ENCODE peak calls at places on chromosomes 1 and 21, in five cellular contexts. B, M, V, S and T are unnamed samples. For H3K4me1, the result is how much of the 10 kb centered on the place peaks cover.

GRCh38 chr1:24714859-24715520 is 30.3 kb upstream of the CLIC4 start:
- DNase-seq in B (no peak), S (no peak), M (no peak), V (peak), T (no peak)

GRCh38 chr21:26148834-26149354 is 21.7 kb downstream of the APP start:
- DNase-seq in S (no peak), B (peak), M (no peak), V (peak), T (peak)

GRCh38 chr1:16204216-16204615 is 8.2 kb downstream of the ARHGEF19 start:
- DNase-seq in B (no peak), M (no peak), V (no peak), S (no peak), T (no peak)

GRCh38 chr1:16032388-16033100 is 10.7 kb downstream of the CLCNKA start:
- DNase-seq in M (peak), B (peak), S (peak), V (peak), T (peak)

GRCh38 chr1:108955881-108956280 is 7.4 kb downstream of the CLCC1 start:
- DNase-seq in S (no peak), M (no peak), B (no peak), V (no peak), T (no peak)

GRCh38 chr1:42928859-42929258 is 29.8 kb downstream of the SLC2A1 start:
- DNase-seq in M (no peak), S (no peak), B (no peak), V (no peak), T (no peak)

GRCh38 chr1:232726048-232726779 is 79.0 kb upstream of the MAP10 start:
- DNase-seq in B (no peak), V (peak), S (no peak), M (no peak), T (peak)

GRCh38 chr1:35768350-35769187 is 1.2 kb downstream of the CLSPN start:
- DNase-seq in S (no peak), V (no peak), B (peak), M (no peak), T (peak)

GRCh38 chr21:46385846-46386725 is 62.1 kb downstream of the PCNT start:
- DNase-seq in B (no peak), V (no peak), S (no peak), M (no peak), T (no peak)

GRCh38 chr1:110875216-110875731 is 2.3 kb downstream of the CD53 start:
- DNase-seq in S (no peak), B (no peak), V (no peak), M (no peak), T (no peak)

GRCh38 chr1:168266644-168267186 is 14.0 kb upstream of the TBX19 start:
- DNase-seq in S (no peak), V (no peak), B (no peak), M (no peak), T (no peak)

GRCh38 chr1:10975567-10976326 is 36.7 kb upstream of the TARDBP start:
- DNase-seq in V (peak), B (peak), S (no peak), M (no peak), T (peak)

GRCh38 chr21:43921979-43922945 is 57.2 kb downstream of the AGPAT3 start:
- DNase-seq in V (peak), M (no peak), S (no peak), B (peak), T (peak)

GRCh38 chr1:48033495-48034050 is 36.4 kb upstream of the TRABD2B start:
- DNase-seq in B (no peak), V (no peak), M (no peak), S (no peak), T (no peak)

GRCh38 chr1:171017431-171017830 is 73.3 kb upstream of the FMO3 start:
- DNase-seq in V (no peak), B (no peak), M (no peak), S (no peak), T (peak)

GRCh38 chr21:39024538-39024937 is 158.7 kb downstream of the PSMG1 start:
- DNase-seq in M (no peak), V (no peak), B (no peak), S (no peak), T (no peak)

GRCh38 chr1:112956503-112957132 is 622 bp upstream of the SLC16A1 start:
- DNase-seq in V (no peak), S (no peak), M (peak), B (peak), T (peak)

GRCh38 chr1:183164350-183164749 is 21.7 kb upstream of the LAMC2 start:
- DNase-seq in V (peak), M (peak), S (peak), B (peak), T (peak)

GRCh38 chr1:1924849-1925248 is 5.8 kb upstream of the TMEM52 start:
- DNase-seq in V (no peak), S (no peak), B (no peak), M (no peak), T (no peak)

GRCh38 chr1:225446298-225446941 is 18.6 kb upstream of the LBR start:
- DNase-seq in B (no peak), V (no peak), M (no peak), S (no peak), T (no peak)

GRCh38 chr1:57976218-57976617 is 552.4 kb upstream of the DAB1 start:
- DNase-seq in M (no peak), V (no peak), S (no peak), B (no peak), T (no peak)

GRCh38 chr1:95309031-95309459 is 75.0 kb downstream of the RWDD3 start:
- DNase-seq in M (no peak), B (peak), V (peak), S (peak), T (peak)

GRCh38 chr1:50964863-50965262 is 4.8 kb upstream of the FAF1 start:
- DNase-seq in S (no peak), M (no peak), B (no peak), V (no peak), T (no peak)

GRCh38 chr1:196660912-196661311 is 9.1 kb downstream of the CFH start:
- DNase-seq in B (peak), S (peak), M (no peak), V (peak), T (peak)

GRCh38 chr1:1307261-1307907 is 346 bp downstream of the ACAP3 start:
- DNase-seq in M (no peak), S (no peak), V (no peak), B (peak), T (no peak)

GRCh38 chr1:210360852-210361477 is 32.3 kb downstream of the HHAT start:
- DNase-seq in B (peak), M (no peak), S (peak), V (peak), T (peak)

GRCh38 chr1:95041491-95042165 is 31.1 kb downstream of the ALG14 start:
- DNase-seq in M (peak), B (peak), S (peak), V (peak), T (no peak)

GRCh38 chr1:12121212-12122000 is 45.4 kb upstream of the TNFRSF1B start:
- DNase-seq in M (peak), V (peak), S (no peak), B (peak), T (no peak)

GRCh38 chr21:45292399-45293213 is 4.9 kb upstream of the POFUT2 start:
- DNase-seq in B (peak), V (peak), M (peak), S (peak), T (peak)

GRCh38 chr1:63703661-63704060 is 70.2 kb upstream of the ROR1 start:
- DNase-seq in B (no peak), S (no peak), V (no peak), M (no peak), T (no peak)

GRCh38 chr1:11211925-11212587 is 22.9 kb downstream of the ANGPTL7 start:
- DNase-seq in S (no peak), B (no peak), M (no peak), V (no peak), T (no peak)

GRCh38 chr21:20258542-20258941 is 739.7 kb upstream of the NCAM2 start:
- DNase-seq in B (no peak), S (no peak), V (no peak), M (no peak), T (peak)

GRCh38 chr1:58687516-58687915 is 12.3 kb downstream of the MYSM1 start:
- DNase-seq in B (no peak), M (no peak), V (no peak), S (no peak), T (peak)

GRCh38 chr1:58290685-58291372 is 255.7 kb downstream of the OMA1 start:
- DNase-seq in B (peak), S (peak), M (no peak), V (peak), T (peak)

GRCh38 chr1:200665851-200666250 is 3.9 kb downstream of the DDX59 start:
- DNase-seq in V (no peak), S (no peak), M (no peak), B (no peak), T (peak)

GRCh38 chr1:87968259-87968955 is 639.7 kb downstream of the LMO4 start:
- DNase-seq in M (no peak), V (peak), B (peak), S (no peak), T (no peak)

GRCh38 chr1:222948079-222948478 is 133.2 kb downstream of the DISP1 start:
- DNase-seq in M (peak), S (no peak), B (no peak), V (peak), T (no peak)

GRCh38 chr1:8879348-8880067 is 1.0 kb upstream of the ENO1 start:
- DNase-seq in B (no peak), S (no peak), M (peak), V (no peak), T (peak)
- H3K4ac ChIP-seq in B (peak), S (no peak), M (peak), V (peak), T (peak)

GRCh38 chr1:27009601-27010197 is 3.0 kb downstream of the TENT5B start:
- DNase-seq in V (no peak), B (peak), M (peak), S (no peak), T (peak)
- H3K4me1 ChIP-seq in V (under half), B (half or more), M (half or more), S (under half), T (under half)

GRCh38 chr21:30942192-30942591 is 60.8 kb upstream of the KRTAP11-1 start:
- DNase-seq in M (no peak), S (no peak), B (no peak), V (no peak), T (peak)
- H3K4me3 ChIP-seq in M (no peak), S (no peak), B (no peak), V (no peak), T (no peak)

DNA sequence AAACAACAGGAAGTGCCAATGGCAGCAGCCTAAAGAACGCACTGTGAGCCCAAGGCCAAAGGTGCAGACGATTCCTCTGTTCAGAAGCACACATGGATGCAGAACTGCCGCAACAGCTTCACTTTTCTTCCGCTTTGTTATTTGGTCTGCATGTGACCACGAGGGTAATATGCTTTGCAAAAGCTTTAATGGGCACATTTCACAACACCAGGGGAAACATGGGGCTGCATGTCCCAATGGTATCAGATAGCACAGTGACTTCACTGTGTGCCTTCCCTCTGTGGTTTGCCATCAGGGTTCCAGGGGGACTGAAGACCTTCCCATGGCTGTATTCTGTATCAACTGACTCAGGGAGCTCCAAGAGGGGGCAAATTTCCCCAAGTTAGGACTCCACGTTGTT is 28.3 kb downstream of the THAP3 start:
- DNase-seq in M (no peak), B (no peak), S (no peak), V (no peak), T (no peak)
- H3K4ac ChIP-seq in M (no peak), B (no peak), S (no peak), V (no peak), T (no peak)

GRCh38 chr1:205249651-205250050 is 21.9 kb downstream of the TMCC2 start:
- DNase-seq in S (no peak), V (no peak), B (peak), M (no peak), T (no peak)
- H3K4me1 ChIP-seq in S (under half), V (under half), B (under half), M (under half), T (under half)

GRCh38 chr1:89823679-89824292 is 3.0 kb downstream of the LRRC8D start:
- DNase-seq in B (no peak), M (no peak), S (no peak), V (no peak), T (no peak)
- H3K4me3 ChIP-seq in B (no peak), M (no peak), S (no peak), V (no peak), T (no peak)

DNA sequence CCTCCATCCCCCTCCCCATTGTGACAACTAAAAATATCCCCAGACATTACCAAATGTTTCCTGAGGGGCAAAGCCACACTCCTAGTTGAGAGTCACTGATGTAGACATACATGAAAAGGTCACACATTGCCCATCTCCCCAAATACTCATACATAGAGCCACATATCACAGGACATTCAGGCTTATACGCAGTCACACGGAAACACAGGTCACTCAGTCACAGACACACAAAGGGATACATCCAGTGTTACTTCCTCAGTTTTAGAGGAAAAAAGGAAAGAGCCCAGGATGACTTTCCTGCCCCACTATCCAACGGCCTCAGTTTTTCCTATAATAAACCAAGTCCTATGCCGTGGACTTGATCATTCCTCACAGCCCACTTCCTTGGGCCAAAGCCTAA is 1.9 kb downstream of the SLC39A1 start:
- DNase-seq in B (no peak), V (no peak), S (no peak), M (no peak), T (no peak)
- H3K4ac ChIP-seq in B (no peak), V (peak), S (no peak), M (peak), T (no peak)

DNA sequence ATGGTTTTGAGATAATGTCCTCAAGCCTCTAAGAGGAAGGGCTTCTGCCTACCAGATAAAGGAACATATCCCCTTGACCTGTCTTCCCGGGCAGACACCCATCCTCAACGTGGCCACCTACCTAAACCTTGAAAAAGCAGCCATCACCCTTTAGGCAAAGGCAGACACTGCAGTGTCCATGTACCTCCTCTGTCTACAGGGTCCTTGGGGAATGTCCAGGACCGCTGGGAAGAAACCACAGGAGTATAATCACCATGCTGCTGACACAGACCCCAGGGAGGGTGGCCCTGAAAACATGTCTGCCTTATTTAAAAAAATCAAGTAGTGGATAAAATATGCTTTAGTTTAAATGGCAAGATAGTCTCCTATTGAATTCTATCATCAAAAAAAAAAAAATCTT is 16.6 kb downstream of the BCAR3 start:
- DNase-seq in M (no peak), V (no peak), B (peak), S (no peak), T (no peak)
- H3K4me1 ChIP-seq in M (under half), V (half or more), B (under half), S (under half), T (under half)